ENCODE peak calls at places on chromosome X, in four cellular contexts. One of them, this sample, is unnamed.

GRCh38 chrX:15674514-15674898 is 9.9 kb upstream of the CLTRN start:
- DNase-seq in K562: peak
- DNase-seq in HepG2: peak
- DNase-seq in hepatocyte: peak
- DNase-seq in this sample: no peak

GRCh38 chrX:134760671-134761070 is 102.4 kb upstream of the PLAC1 start:
- DNase-seq in hepatocyte: no peak
- DNase-seq in K562: no peak
- DNase-seq in HepG2: no peak
- DNase-seq in this sample: no peak

GRCh38 chrX:10633722-10634121 is 13.3 kb upstream of the MID1 start:
- DNase-seq in K562: peak
- DNase-seq in HepG2: no peak
- DNase-seq in hepatocyte: peak
- DNase-seq in this sample: no peak

GRCh38 chrX:72495041-72495440 is 77.6 kb downstream of the HDAC8 start:
- DNase-seq in hepatocyte: no peak
- DNase-seq in K562: no peak
- DNase-seq in HepG2: no peak
- DNase-seq in this sample: no peak

GRCh38 chrX:96650023-96650422 is 34.6 kb upstream of the DIAPH2 start:
- DNase-seq in hepatocyte: no peak
- DNase-seq in HepG2: no peak
- DNase-seq in K562: no peak
- DNase-seq in this sample: no peak

GRCh38 chrX:48972214-48973164 is 845 bp upstream of the KCND1 start:
- DNase-seq in K562: peak
- DNase-seq in hepatocyte: peak
- DNase-seq in HepG2: peak
- DNase-seq in this sample: no peak

GRCh38 chrX:154988719-154989118 is 33.8 kb downstream of the F8 start:
- DNase-seq in HepG2: no peak
- DNase-seq in K562: no peak
- DNase-seq in hepatocyte: no peak
- DNase-seq in this sample: no peak

GRCh38 chrX:154750301-154751120 is at the start of gene GAB3:
- DNase-seq in HepG2: no peak
- DNase-seq in K562: peak
- DNase-seq in hepatocyte: peak
- DNase-seq in this sample: no peak

GRCh38 chrX:71052721-71053120 is 15.4 kb downstream of the SNX12 start:
- DNase-seq in hepatocyte: no peak
- DNase-seq in K562: no peak
- DNase-seq in HepG2: no peak
- DNase-seq in this sample: no peak

GRCh38 chrX:23334871-23335599 is 386 bp downstream of the PTCHD1 start:
- DNase-seq in K562: no peak
- DNase-seq in hepatocyte: peak
- DNase-seq in HepG2: no peak
- DNase-seq in this sample: no peak
- TF ChIP-seq EZH2 in K562: no peak
- TF ChIP-seq EZH2 in hepatocyte: no peak
- TF ChIP-seq EZH2 in HepG2: no peak
- TF ChIP-seq EZH2 in this sample: no peak

DNA sequence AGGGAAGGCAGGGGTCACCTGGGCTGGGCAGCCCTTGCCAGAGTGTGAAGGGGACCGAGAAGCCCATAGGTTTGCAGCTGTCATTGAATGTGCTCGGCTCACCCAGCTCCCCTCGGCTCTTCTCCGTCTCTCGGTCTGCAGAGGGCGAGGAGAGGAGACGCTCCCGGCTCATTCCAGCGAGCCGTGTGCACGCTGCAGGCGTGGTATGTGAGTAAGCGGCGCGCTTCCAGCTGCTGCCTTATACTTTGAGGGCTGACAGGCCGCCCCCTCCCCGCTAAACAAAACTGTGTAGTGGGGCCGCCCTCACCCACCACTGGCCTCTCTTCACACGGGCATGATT is 23.0 kb upstream of the BCORL1 start:
- DNase-seq in HepG2: no peak
- DNase-seq in K562: peak
- DNase-seq in hepatocyte: peak
- DNase-seq in this sample: no peak
- TF ChIP-seq EZH2 in HepG2: no peak
- TF ChIP-seq EZH2 in K562: no peak
- TF ChIP-seq EZH2 in hepatocyte: no peak
- TF ChIP-seq EZH2 in this sample: no peak

DNA sequence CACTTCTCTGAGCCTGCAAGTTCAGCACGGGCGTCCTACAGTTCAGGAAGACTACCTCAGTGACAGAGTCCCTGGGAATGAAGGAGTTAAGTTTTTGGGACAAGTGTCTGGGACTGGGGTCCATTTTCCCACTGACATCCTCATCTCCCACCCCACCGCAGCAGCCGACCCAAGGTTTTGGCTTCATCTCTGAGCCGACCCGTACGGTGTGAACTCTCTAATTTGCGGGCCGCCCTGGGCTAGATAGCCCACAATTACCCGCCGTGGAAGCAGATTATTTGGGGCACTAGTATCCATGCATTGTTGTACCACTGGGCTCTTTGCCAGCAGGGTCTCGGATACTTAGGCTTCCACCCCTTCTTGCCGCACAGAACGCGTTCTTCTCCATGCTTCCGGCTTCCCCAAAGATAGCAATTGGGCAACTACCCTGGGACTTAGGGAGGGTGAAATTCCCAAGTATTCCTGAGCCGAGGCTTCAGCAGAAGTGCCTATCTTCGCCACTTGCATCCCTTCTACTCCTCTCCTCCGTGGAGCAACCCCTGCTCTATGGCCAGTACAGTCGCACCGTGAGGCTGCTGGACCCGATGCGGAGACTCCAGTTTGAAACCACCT is 2.4 kb downstream of the IL1RAPL2 start:
- DNase-seq in hepatocyte: no peak
- DNase-seq in HepG2: no peak
- DNase-seq in K562: no peak
- DNase-seq in this sample: no peak
- TF ChIP-seq EZH2 in hepatocyte: no peak
- TF ChIP-seq EZH2 in HepG2: no peak
- TF ChIP-seq EZH2 in K562: no peak
- TF ChIP-seq EZH2 in this sample: no peak

GRCh38 chrX:133045986-133046385 is 50.9 kb downstream of the USP26 start:
- DNase-seq in hepatocyte: peak
- DNase-seq in K562: peak
- DNase-seq in HepG2: peak
- DNase-seq in this sample: peak

GRCh38 chrX:133046601-133047000 is 50.3 kb downstream of the USP26 start:
- DNase-seq in HepG2: no peak
- DNase-seq in hepatocyte: no peak
- DNase-seq in K562: no peak
- DNase-seq in this sample: no peak

GRCh38 chrX:133053854-133054565 is 42.9 kb downstream of the USP26 start:
- DNase-seq in K562: no peak
- DNase-seq in hepatocyte: no peak
- DNase-seq in HepG2: no peak
- DNase-seq in this sample: no peak

GRCh38 chrX:133048751-133049150 is 48.2 kb downstream of the USP26 start:
- DNase-seq in hepatocyte: no peak
- DNase-seq in K562: no peak
- DNase-seq in HepG2: no peak
- DNase-seq in this sample: no peak
- TF ChIP-seq EZH2 in hepatocyte: no peak
- TF ChIP-seq EZH2 in K562: no peak
- TF ChIP-seq EZH2 in HepG2: no peak
- TF ChIP-seq EZH2 in this sample: no peak

DNA sequence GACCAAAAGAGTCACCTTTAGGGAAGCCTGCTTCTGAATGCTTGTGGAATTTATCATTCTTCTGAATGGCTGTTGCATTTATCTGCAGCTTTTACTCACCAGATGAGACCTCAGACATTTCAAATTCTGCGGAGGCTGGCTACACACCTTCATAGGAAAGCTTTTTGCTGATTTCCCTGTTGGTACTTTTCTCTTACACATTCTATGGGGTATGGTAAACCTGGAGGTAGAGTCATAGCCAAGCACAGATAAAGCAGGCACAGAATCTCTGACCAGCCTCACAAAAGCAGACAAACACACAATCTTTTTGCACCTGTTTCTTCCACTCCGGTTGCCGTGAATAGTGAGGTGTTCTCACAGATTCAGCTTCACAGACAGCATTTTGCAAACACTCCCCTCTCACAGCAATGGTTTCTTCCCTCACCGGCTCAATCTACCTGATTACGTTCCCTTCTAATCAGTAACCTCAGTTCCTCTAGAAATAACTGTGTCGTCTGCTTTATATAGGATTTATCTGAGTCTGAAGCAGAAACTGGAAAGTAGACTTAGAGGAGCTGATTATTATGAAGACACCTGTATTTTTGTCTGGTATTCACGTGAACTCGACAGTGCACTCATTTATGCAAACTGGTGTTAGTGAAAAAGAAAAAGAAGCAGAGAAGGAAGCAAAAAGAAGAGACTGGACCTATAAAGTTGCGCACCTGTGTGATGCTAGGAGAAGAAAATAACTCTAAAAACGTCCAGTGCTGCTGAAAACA is 83.1 kb downstream of the DMD start:
- DNase-seq in HepG2: no peak
- DNase-seq in K562: no peak
- DNase-seq in hepatocyte: no peak
- DNase-seq in this sample: no peak
- TF ChIP-seq EZH2 in HepG2: no peak
- TF ChIP-seq EZH2 in K562: no peak
- TF ChIP-seq EZH2 in hepatocyte: no peak
- TF ChIP-seq EZH2 in this sample: no peak

This sample was measured in SK-N-MC.